ENCODE peak calls at places on chromosomes 2 and 18, in five cellular contexts. T is aorta; P is anterior cingulate cortex; Q is hypothalamus; Y is activated naive CD4-positive, alpha-beta T cell. C is an unnamed sample.

GRCh38 chr2:47043142-47043890 is 111.8 kb downstream of the STPG4 start:
- DNase-seq in T (no peak), P (no peak), Q (no peak), Y (no peak), C (no peak)

GRCh38 chr18:45374878-45375630 is 240.2 kb upstream of the SLC14A2 start:
- DNase-seq in T (no peak), P (no peak), Q (no peak), Y (no peak), C (no peak)

GRCh38 chr2:128454980-128455709 is 136.5 kb upstream of the HS6ST1 start:
- DNase-seq in T (no peak), P (no peak), Q (no peak), Y (no peak), C (peak; percentile 27)

GRCh38 chr2:31378389-31378788 is 36.2 kb downstream of the XDH start:
- DNase-seq in T (no peak), P (no peak), Q (no peak), Y (no peak), C (no peak)

GRCh38 chr2:3256655-3257054 is 121.0 kb downstream of the EIPR1 start:
- DNase-seq in T (no peak), P (no peak), Q (no peak), Y (no peak), C (no peak)

GRCh38 chr18:74290831-74291770 is 662 bp downstream of the CYB5A start:
- DNase-seq in T (peak; percentile 77), P (no peak), Q (no peak), Y (peak; percentile 11), C (peak; percentile 68)

GRCh38 chr2:20557226-20557625 is 93.7 kb downstream of the HS1BP3 start:
- DNase-seq in T (no peak), P (no peak), Q (no peak), Y (no peak), C (no peak)

GRCh38 chr2:212135739-212136138 is 402.9 kb downstream of the ERBB4 start:
- DNase-seq in T (no peak), P (no peak), Q (no peak), Y (no peak), C (no peak)

GRCh38 chr2:75828826-75829225 is 118.1 kb upstream of the GCFC2 start:
- DNase-seq in T (no peak), P (no peak), Q (no peak), Y (no peak), C (no peak)

GRCh38 chr2:3652896-3653625 is 4.9 kb upstream of the ALLC start:
- DNase-seq in T (no peak), P (no peak), Q (no peak), Y (no peak), C (no peak)

GRCh38 chr2:112881217-112882000 is 29.6 kb upstream of the IL37 start:
- DNase-seq in T (no peak), P (peak; percentile 22), Q (no peak), Y (no peak), C (no peak)

GRCh38 chr2:197037863-197038398 is 111.4 kb upstream of the PGAP1 start:
- DNase-seq in T (no peak), P (no peak), Q (no peak), Y (no peak), C (no peak)

GRCh38 chr2:71789556-71790219 is 336.3 kb downstream of the DYSF start:
- DNase-seq in T (no peak), P (no peak), Q (no peak), Y (no peak), C (no peak)

GRCh38 chr2:157256621-157257020 is 884 bp upstream of the GALNT5 start:
- DNase-seq in T (no peak), P (no peak), Q (no peak), Y (no peak), C (no peak)

GRCh38 chr2:239548491-239548890 is 147.7 kb upstream of the HDAC4 start:
- DNase-seq in T (peak; percentile 55), P (no peak), Q (no peak), Y (peak; percentile 17), C (no peak)

GRCh38 chr18:23619388-23619873 is 33.1 kb upstream of the NPC1 start:
- DNase-seq in T (peak; percentile 75), P (no peak), Q (no peak), Y (no peak), C (no peak)

GRCh38 chr18:37577051-37577611 is 11.5 kb upstream of the CELF4 start:
- DNase-seq in T (no peak), P (no peak), Q (no peak), Y (no peak), C (no peak)

GRCh38 chr2:173187911-173188788 is 112.5 kb downstream of the MAP3K20 start:
- DNase-seq in T (no peak), P (no peak), Q (no peak), Y (no peak), C (no peak)

GRCh38 chr2:169637620-169638019 is 53.5 kb downstream of the PPIG start:
- DNase-seq in T (no peak), P (no peak), Q (no peak), Y (no peak), C (no peak)

GRCh38 chr18:12776821-12777471 is 74.1 kb downstream of the PSMG2 start:
- DNase-seq in T (no peak), P (no peak), Q (no peak), Y (no peak), C (peak; percentile 45)

GRCh38 chr2:82476094-82476493 is 1983.0 kb downstream of the SUCLG1 start:
- DNase-seq in T (no peak), P (no peak), Q (no peak), Y (no peak), C (no peak)

GRCh38 chr18:23138470-23138869 is 3.2 kb downstream of the CABLES1 start:
- DNase-seq in T (no peak), P (no peak), Q (no peak), Y (no peak), C (no peak)

GRCh38 chr18:64449433-64449832 is 300.5 kb upstream of the LINC00305 start:
- DNase-seq in T (no peak), P (no peak), Q (no peak), Y (no peak), C (no peak)

GRCh38 chr2:190615555-190616200 is 33.2 kb upstream of the NAB1 start:
- DNase-seq in T (no peak), P (no peak), Q (no peak), Y (no peak), C (no peak)

GRCh38 chr2:11892041-11892440 is 145.6 kb downstream of the LPIN1 start:
- DNase-seq in T (no peak), P (no peak), Q (no peak), Y (no peak), C (no peak)

GRCh38 chr2:73333564-73333963 is 40.2 kb upstream of the EGR4 start:
- DNase-seq in T (no peak), P (no peak), Q (no peak), Y (no peak), C (no peak)

GRCh38 chr18:525066-525797 is 24.7 kb upstream of the COLEC12 start:
- DNase-seq in T (no peak), P (no peak), Q (no peak), Y (no peak), C (no peak)

GRCh38 chr2:238060542-238061309 is at the start of gene SCLY:
- DNase-seq in T (peak; percentile 100), P (peak; percentile 99), Q (peak; percentile 96), Y (peak; percentile 96), C (peak; percentile 98)

GRCh38 chr2:227804970-227805369 is 8.7 kb upstream of the CCL20 start:
- DNase-seq in T (no peak), P (no peak), Q (no peak), Y (no peak), C (no peak)

GRCh38 chr2:172179045-172179742 is 76.5 kb upstream of the DLX2 start:
- DNase-seq in T (no peak), P (no peak), Q (no peak), Y (no peak), C (no peak)

GRCh38 chr18:58618822-58619553 is 9.9 kb downstream of the ALPK2 start:
- DNase-seq in T (no peak), P (no peak), Q (no peak), Y (no peak), C (no peak)

GRCh38 chr2:40178171-40178778 is 273.6 kb downstream of the SLC8A1 start:
- DNase-seq in T (no peak), P (no peak), Q (no peak), Y (no peak), C (no peak)

GRCh38 chr2:104444392-104444791 is 409.5 kb upstream of the POU3F3 start:
- DNase-seq in T (no peak), P (no peak), Q (no peak), Y (no peak), C (no peak)

C was measured in sciatic nerve.